ENCODE peak calls at places on chromosomes 2 and 18, in five cellular contexts. Z is foreskin fibroblast, J is tibial artery, L is keratinocyte, M is transverse colon. E is an unnamed sample.

GRCh38 chr2:71466301-71467179 is 13.2 kb downstream of the DYSF start:
- DNase-seq in Z (peak), J (no peak), L (no peak), M (no peak), E (no peak)

GRCh38 chr2:5020451-5020850 is 671.7 kb upstream of the SOX11 start:
- DNase-seq in Z (no peak), J (no peak), L (no peak), M (no peak), E (no peak)

GRCh38 chr2:189608799-189609422 is 28.3 kb upstream of the SLC40A1 start:
- DNase-seq in Z (peak), J (no peak), L (no peak), M (no peak), E (no peak)

GRCh38 chr2:132400169-132400900 is 16.3 kb upstream of the GPR39 start:
- DNase-seq in Z (peak), J (no peak), L (no peak), M (no peak), E (peak)

GRCh38 chr2:135744761-135745314 is 3.2 kb downstream of the UBXN4 start:
- DNase-seq in Z (peak), J (no peak), L (peak), M (no peak), E (no peak)

GRCh38 chr2:48601349-48601748 is 16.3 kb upstream of the GTF2A1L start:
- DNase-seq in Z (no peak), J (no peak), L (no peak), M (peak), E (no peak)

GRCh38 chr2:197174539-197175094 is 136.0 kb downstream of the ANKRD44 start:
- DNase-seq in Z (no peak), J (no peak), L (no peak), M (no peak), E (no peak)

GRCh38 chr18:24212939-24213338 is 74.1 kb downstream of the CABYR start:
- DNase-seq in Z (peak), J (no peak), L (peak), M (no peak), E (peak)

GRCh38 chr18:48929212-48929612 is 21.6 kb downstream of the SMAD7 start:
- DNase-seq in Z (no peak), J (no peak), L (no peak), M (no peak), E (no peak)
- H3K4me3 ChIP-seq in Z (peak), J (no peak), L (no peak), M (no peak), E (no peak)

GRCh38 chr2:83967854-83968253 is 491.2 kb downstream of the SUCLG1 start:
- DNase-seq in Z (no peak), J (no peak), L (no peak), M (no peak), E (no peak)
- TF ChIP-seq CTCF in Z (no peak), J (no peak), L (no peak), M (no peak), E (no peak)

DNA sequence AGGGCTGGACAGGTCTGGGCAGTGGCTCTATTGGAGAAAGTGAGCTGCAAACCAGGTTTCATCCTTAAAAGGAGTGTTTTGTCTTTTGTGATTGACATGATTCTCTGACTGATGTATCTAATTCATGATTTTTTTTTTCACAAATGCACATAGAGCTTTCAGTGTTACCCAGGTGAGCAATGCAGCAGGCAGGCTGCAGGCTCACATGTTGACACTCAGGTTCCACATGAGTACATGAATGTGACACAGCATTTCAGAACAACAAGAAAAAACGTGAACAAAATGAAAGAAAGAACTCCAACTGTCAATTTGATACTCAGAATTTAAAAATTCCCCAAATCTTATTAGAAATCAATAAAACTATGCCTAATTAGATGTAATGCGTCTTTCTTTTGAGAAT is 430.2 kb downstream of the LPIN1 start:
- DNase-seq in Z (no peak), J (no peak), L (no peak), M (no peak), E (no peak)
- H3K4me3 ChIP-seq in Z (no peak), J (no peak), L (no peak), M (no peak), E (no peak)

GRCh38 chr2:152715854-152716428 is 1.3 kb downstream of the PRPF40A start:
- DNase-seq in Z (no peak), J (no peak), L (no peak), M (no peak), E (no peak)
- TF ChIP-seq CTCF in Z (peak), J (no peak), L (peak), M (peak), E (peak)

DNA sequence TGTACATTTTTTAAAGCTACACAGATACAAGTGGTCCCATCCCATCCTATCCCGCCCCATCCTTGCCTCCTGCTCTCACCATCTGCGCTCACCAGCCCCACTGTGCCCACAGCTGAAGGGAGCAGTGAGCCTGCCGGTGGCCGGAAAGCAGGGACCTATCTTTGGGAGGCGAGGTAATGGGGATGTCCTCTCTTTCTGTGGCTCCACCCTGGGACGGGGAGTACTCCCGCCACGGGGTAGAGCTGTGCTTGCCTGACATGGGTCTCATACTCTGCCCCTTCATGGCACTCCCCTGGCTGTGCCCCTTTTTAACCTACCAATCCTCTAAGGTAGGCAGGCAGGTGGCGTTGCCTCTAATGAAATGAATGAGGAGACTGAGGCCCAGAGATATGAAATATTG is 13.3 kb downstream of the SH2D6 start:
- DNase-seq in Z (no peak), J (no peak), L (no peak), M (no peak), E (no peak)
- H3K4me3 ChIP-seq in Z (no peak), J (no peak), L (no peak), M (no peak), E (no peak)

GRCh38 chr2:216034065-216034464 is 20.7 kb upstream of the MREG start:
- DNase-seq in Z (peak), J (peak), L (peak), M (peak), E (peak)
- TF ChIP-seq CTCF in Z (peak), J (peak), L (peak), M (peak), E (peak)

DNA sequence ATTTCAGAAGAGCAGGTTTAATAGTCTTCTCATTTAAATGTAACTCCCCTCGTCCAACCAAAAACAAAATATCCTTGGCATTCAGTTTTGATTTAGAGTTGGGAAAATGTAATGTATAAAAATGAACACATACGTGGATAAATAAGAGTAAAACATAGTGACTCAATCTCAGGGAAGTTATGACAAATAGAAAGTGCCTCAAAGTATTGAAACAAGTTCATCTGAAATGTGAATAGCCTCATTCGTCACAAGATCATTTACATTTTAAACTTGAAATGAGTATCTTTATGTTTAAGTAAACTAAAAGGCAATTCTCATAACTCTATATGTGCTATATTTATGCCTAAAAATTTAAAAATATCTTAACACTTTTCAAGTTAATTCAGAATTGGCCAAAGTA is 122.2 kb upstream of the SMAD7 start:
- DNase-seq in Z (no peak), J (no peak), L (no peak), M (no peak), E (no peak)
- H3K4me3 ChIP-seq in Z (no peak), J (peak), L (no peak), M (no peak), E (no peak)

GRCh38 chr2:160324161-160324768 is 124.2 kb upstream of the ITGB6 start:
- DNase-seq in Z (peak), J (peak), L (no peak), M (peak), E (no peak)

GRCh38 chr2:160322320-160322719 is 122.2 kb upstream of the ITGB6 start:
- DNase-seq in Z (no peak), J (no peak), L (no peak), M (no peak), E (no peak)

GRCh38 chr2:160328748-160329147 is 128.7 kb upstream of the ITGB6 start:
- DNase-seq in Z (no peak), J (no peak), L (no peak), M (no peak), E (no peak)

GRCh38 chr2:160324917-160325316 is 124.8 kb upstream of the ITGB6 start:
- DNase-seq in Z (no peak), J (no peak), L (no peak), M (no peak), E (no peak)

DNA sequence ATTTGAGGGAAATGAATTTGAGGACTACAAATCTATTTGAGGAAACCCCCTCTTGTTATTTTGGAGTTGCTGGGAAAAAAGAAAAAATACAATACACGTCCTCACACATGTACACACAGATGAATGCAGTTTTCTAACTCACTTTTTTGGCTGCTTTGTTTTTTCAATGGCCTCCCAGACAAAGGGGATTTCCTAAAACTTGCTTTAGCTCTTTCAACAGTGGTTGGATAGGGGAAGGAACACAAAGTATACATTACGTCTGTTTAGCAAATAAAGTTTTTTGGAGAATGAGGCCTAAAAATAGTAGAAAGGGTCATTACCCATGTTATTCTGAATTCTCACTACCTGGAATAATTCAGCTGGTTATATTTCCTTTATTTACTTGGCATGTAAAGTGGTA is 125.3 kb upstream of the ITGB6 start:
- DNase-seq in Z (no peak), J (no peak), L (no peak), M (no peak), E (no peak)
- TF ChIP-seq CTCF in Z (no peak), J (no peak), L (no peak), M (no peak), E (no peak)

E was measured in AG09309.